ENCODE peak calls at places on chromosomes 13 and 19, in four cellular contexts. One of them, this sample, is unnamed.

GRCh38 chr13:40057228-40057627 is 401.8 kb downstream of the COG6 start:
- DNase-seq in A549: no peak
- DNase-seq in K562: no peak
- DNase-seq in WTC11: no peak
- DNase-seq in this sample: no peak

GRCh38 chr13:82292334-82292733 is 1589.9 kb downstream of the SLITRK1 start:
- DNase-seq in A549: no peak
- DNase-seq in K562: no peak
- DNase-seq in WTC11: no peak
- DNase-seq in this sample: no peak

GRCh38 chr19:45150731-45151725 is 9.8 kb downstream of the NKPD1 start:
- DNase-seq in A549: no peak
- DNase-seq in K562: no peak
- DNase-seq in WTC11: no peak
- DNase-seq in this sample: no peak

GRCh38 chr19:10288662-10289166 is 1.0 kb upstream of the ICAM5 start:
- DNase-seq in A549: peak
- DNase-seq in K562: peak
- DNase-seq in WTC11: peak
- DNase-seq in this sample: peak

GRCh38 chr13:51811920-51812328 is 8.0 kb upstream of the DHRS12 start:
- DNase-seq in A549: no peak
- DNase-seq in K562: no peak
- DNase-seq in WTC11: no peak
- DNase-seq in this sample: no peak

GRCh38 chr13:91369432-91369831 is 21.9 kb downstream of the MIR17HG start:
- DNase-seq in A549: no peak
- DNase-seq in K562: peak
- DNase-seq in WTC11: no peak
- DNase-seq in this sample: no peak

GRCh38 chr19:18385675-18386542 is at the start of gene GDF15:
- DNase-seq in A549: peak
- DNase-seq in K562: peak
- DNase-seq in WTC11: peak
- DNase-seq in this sample: peak

GRCh38 chr13:40352807-40353562 is 313.5 kb downstream of the FOXO1 start:
- DNase-seq in A549: no peak
- DNase-seq in K562: no peak
- DNase-seq in WTC11: no peak
- DNase-seq in this sample: no peak

GRCh38 chr13:33375421-33375820 is 89.9 kb upstream of the STARD13 start:
- DNase-seq in A549: no peak
- DNase-seq in K562: no peak
- DNase-seq in WTC11: no peak
- DNase-seq in this sample: no peak

GRCh38 chr13:29459818-29460335 is 135.6 kb downstream of the SLC7A1 start:
- DNase-seq in A549: no peak
- DNase-seq in K562: no peak
- DNase-seq in WTC11: no peak
- DNase-seq in this sample: no peak

GRCh38 chr19:18659281-18660050 is 22.6 kb downstream of the KLHL26 start:
- DNase-seq in A549: no peak
- DNase-seq in K562: no peak
- DNase-seq in WTC11: no peak
- DNase-seq in this sample: no peak

GRCh38 chr19:328025-328505 is 16.5 kb downstream of the MIER2 start:
- DNase-seq in A549: peak
- DNase-seq in K562: no peak
- DNase-seq in WTC11: no peak
- DNase-seq in this sample: no peak

GRCh38 chr13:74450525-74450845 is 316.3 kb upstream of the KLF12 start:
- DNase-seq in A549: no peak
- DNase-seq in K562: no peak
- DNase-seq in WTC11: no peak
- DNase-seq in this sample: no peak

GRCh38 chr13:41985788-41986508 is 25.0 kb upstream of the VWA8 start:
- DNase-seq in A549: peak
- DNase-seq in K562: no peak
- DNase-seq in WTC11: no peak
- DNase-seq in this sample: no peak

GRCh38 chr19:35742121-35742724 is at the start of gene IGFLR1:
- DNase-seq in A549: no peak
- DNase-seq in K562: no peak
- DNase-seq in WTC11: no peak
- DNase-seq in this sample: no peak

GRCh38 chr13:107581009-107581408 is 634.3 kb downstream of the LIG4 start:
- DNase-seq in A549: no peak
- DNase-seq in K562: no peak
- DNase-seq in WTC11: no peak
- DNase-seq in this sample: no peak

GRCh38 chr19:52590728-52591127 is 20.6 kb downstream of the ZNF701 start:
- DNase-seq in A549: no peak
- DNase-seq in K562: no peak
- DNase-seq in WTC11: peak
- DNase-seq in this sample: no peak

GRCh38 chr13:93959796-93960533 is 519.5 kb downstream of the DCT start:
- DNase-seq in A549: no peak
- DNase-seq in K562: no peak
- DNase-seq in WTC11: no peak
- DNase-seq in this sample: no peak

GRCh38 chr19:39409886-39410619 is 2.4 kb upstream of the PLEKHG2 start:
- DNase-seq in A549: peak
- DNase-seq in K562: peak
- DNase-seq in WTC11: peak
- DNase-seq in this sample: peak

GRCh38 chr19:9431475-9431874 is 3.9 kb downstream of the ZNF266 start:
- DNase-seq in A549: no peak
- DNase-seq in K562: peak
- DNase-seq in WTC11: peak
- DNase-seq in this sample: no peak

GRCh38 chr13:66994097-66994496 is 236.0 kb downstream of the PCDH9 start:
- DNase-seq in A549: peak
- DNase-seq in K562: peak
- DNase-seq in WTC11: peak
- DNase-seq in this sample: peak

GRCh38 chr13:40190656-40191100 is 475.8 kb downstream of the FOXO1 start:
- DNase-seq in A549: no peak
- DNase-seq in K562: no peak
- DNase-seq in WTC11: no peak
- DNase-seq in this sample: peak

GRCh38 chr13:35552172-35552844 is 75.8 kb upstream of the MAB21L1 start:
- DNase-seq in A549: no peak
- DNase-seq in K562: no peak
- DNase-seq in WTC11: no peak
- DNase-seq in this sample: no peak

GRCh38 chr13:35995136-35995535 is 136.0 kb downstream of the DCLK1 start:
- DNase-seq in A549: no peak
- DNase-seq in K562: no peak
- DNase-seq in WTC11: no peak
- DNase-seq in this sample: no peak

GRCh38 chr13:54433511-54434206 is 1405.0 kb downstream of the OLFM4 start:
- DNase-seq in A549: no peak
- DNase-seq in K562: no peak
- DNase-seq in WTC11: no peak
- DNase-seq in this sample: peak

GRCh38 chr19:35143818-35144217 is 763 bp downstream of the FXYD7 start:
- DNase-seq in A549: no peak
- DNase-seq in K562: no peak
- DNase-seq in WTC11: no peak
- DNase-seq in this sample: no peak

GRCh38 chr13:114112231-114112825 is 20.1 kb downstream of the RASA3 start:
- DNase-seq in A549: no peak
- DNase-seq in K562: no peak
- DNase-seq in WTC11: peak
- DNase-seq in this sample: no peak

GRCh38 chr19:41695745-41696144 is 7.7 kb upstream of the CEACAM7 start:
- DNase-seq in A549: no peak
- DNase-seq in K562: no peak
- DNase-seq in WTC11: no peak
- DNase-seq in this sample: no peak

GRCh38 chr13:114264886-114265611 is 16.4 kb upstream of the UPF3A start:
- DNase-seq in A549: no peak
- DNase-seq in K562: no peak
- DNase-seq in WTC11: no peak
- DNase-seq in this sample: no peak

GRCh38 chr19:3467437-3468198 is 12.7 kb downstream of the SMIM24 start:
- DNase-seq in A549: no peak
- DNase-seq in K562: no peak
- DNase-seq in WTC11: no peak
- DNase-seq in this sample: no peak
- TF ChIP-seq NR3C1 in A549: no peak
- TF ChIP-seq NR3C1 in K562: no peak
- TF ChIP-seq NR3C1 in WTC11: no peak
- TF ChIP-seq NR3C1 in this sample: no peak

DNA sequence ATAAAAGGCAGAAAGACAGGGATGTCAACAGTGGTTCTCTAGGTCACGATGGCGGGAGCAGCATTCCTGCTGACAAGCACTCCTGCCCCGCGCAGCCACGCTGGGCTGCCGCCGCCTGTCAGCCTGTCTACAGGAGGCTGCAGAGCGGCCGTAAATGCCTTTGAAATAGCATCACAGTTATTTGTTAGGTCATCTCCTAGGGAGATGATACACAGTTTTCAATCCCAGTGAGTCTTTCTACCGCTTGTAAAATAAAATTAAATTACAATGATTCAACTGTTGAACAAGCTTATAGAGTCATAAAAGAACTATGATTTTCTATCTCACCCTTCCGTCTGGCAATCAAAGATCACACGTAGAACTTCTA is 7.3 kb upstream of the SLC7A9 start:
- DNase-seq in A549: peak
- DNase-seq in K562: no peak
- DNase-seq in WTC11: no peak
- DNase-seq in this sample: no peak
- TF ChIP-seq NR3C1 in A549: no peak
- TF ChIP-seq NR3C1 in K562: no peak
- TF ChIP-seq NR3C1 in WTC11: no peak
- TF ChIP-seq NR3C1 in this sample: no peak

DNA sequence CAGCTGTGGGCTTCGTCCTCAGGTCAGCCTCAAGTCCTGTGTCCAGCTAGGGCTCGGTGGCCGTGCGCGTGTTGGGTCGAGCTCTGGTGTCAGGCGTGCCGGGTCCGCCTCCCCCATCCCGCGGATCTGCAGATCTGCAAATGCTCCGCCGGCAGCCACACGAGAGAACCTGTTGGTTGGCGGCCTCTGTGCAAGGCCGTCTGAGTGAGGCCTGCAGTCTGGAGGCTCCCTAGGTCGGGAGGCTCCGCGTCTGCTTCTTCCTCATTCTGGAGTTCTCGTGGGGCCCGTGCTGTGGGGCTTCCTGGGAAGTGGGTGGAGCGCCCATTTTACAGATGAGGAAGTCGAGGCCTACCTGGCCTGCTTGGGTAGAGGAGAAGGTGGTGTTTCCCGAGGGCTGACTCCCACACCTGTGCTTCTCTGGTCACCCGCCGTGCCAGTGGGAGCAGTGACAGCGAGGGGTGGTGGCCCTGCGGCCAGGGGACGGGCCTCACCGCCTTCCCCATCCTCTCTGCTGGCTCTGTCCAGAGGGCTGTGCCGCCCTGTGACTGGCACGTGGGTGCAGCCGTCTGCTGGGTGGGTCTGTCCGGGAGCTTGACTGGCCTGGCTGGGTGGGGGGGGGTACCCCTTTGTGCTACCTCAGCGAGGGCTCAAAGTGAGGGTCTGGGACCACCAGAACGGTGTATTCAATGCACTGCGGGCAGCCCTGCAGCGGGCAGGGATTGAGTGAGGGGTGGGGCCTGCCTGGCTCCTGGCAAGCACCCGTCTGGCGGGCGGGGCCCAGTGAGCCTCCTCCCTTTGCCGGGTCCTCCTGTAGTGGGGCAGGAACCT is 3.3 kb downstream of the CSNK1G2 start:
- DNase-seq in A549: no peak
- DNase-seq in K562: no peak
- DNase-seq in WTC11: no peak
- DNase-seq in this sample: no peak
- TF ChIP-seq NR3C1 in A549: no peak
- TF ChIP-seq NR3C1 in K562: no peak
- TF ChIP-seq NR3C1 in WTC11: no peak
- TF ChIP-seq NR3C1 in this sample: no peak

DNA sequence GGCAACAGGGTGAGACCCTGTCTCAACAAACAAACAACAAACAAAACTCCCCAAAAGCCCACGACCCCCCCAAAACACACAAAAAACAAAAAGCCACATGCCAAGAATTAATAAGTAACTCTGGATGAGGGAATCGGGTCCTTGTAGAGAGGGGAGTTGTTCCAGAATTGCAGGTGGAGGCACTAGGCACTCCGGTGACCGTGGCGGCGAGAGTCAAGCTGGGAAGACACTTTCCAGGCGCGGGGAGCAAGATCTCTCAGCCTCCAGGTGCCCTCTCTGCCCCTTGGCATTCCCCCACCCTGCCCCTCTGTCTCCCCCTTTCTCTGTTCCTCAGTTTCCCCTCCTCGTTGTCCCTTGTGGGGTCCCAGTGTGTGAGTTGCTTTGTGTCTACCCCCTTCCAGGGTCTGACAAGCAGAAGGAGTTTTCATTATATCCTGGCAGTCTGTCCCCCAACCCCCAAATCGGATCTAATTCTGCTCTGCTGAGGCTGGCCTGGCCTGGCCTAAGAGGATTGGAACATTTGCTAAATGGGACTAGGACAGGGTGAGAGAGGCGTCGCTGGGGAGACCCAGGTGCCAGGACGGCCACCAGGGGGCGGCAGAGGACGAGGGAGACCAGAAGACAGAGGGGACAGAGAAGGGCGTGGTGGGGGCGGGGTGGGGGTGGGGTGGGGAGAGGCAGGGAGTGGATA is 8.3 kb upstream of the CRX start:
- DNase-seq in A549: peak
- DNase-seq in K562: peak
- DNase-seq in WTC11: peak
- DNase-seq in this sample: peak
- TF ChIP-seq NR3C1 in A549: no peak
- TF ChIP-seq NR3C1 in K562: no peak
- TF ChIP-seq NR3C1 in WTC11: no peak
- TF ChIP-seq NR3C1 in this sample: no peak

GRCh38 chr19:47257411-47258169 is 1.3 kb downstream of the CCDC9 start:
- DNase-seq in A549: no peak
- DNase-seq in K562: no peak
- DNase-seq in WTC11: no peak
- DNase-seq in this sample: no peak
- TF ChIP-seq NR3C1 in A549: no peak
- TF ChIP-seq NR3C1 in K562: peak
- TF ChIP-seq NR3C1 in WTC11: no peak
- TF ChIP-seq NR3C1 in this sample: no peak

GRCh38 chr19:49442354-49442753 is 1.0 kb upstream of the SLC17A7 start:
- DNase-seq in A549: peak
- DNase-seq in K562: no peak
- DNase-seq in WTC11: peak
- DNase-seq in this sample: no peak
- TF ChIP-seq NR3C1 in A549: no peak
- TF ChIP-seq NR3C1 in K562: no peak
- TF ChIP-seq NR3C1 in WTC11: no peak
- TF ChIP-seq NR3C1 in this sample: no peak

GRCh38 chr19:15123031-15123890 is 16.1 kb downstream of the SYDE1 start:
- DNase-seq in A549: no peak
- DNase-seq in K562: no peak
- DNase-seq in WTC11: no peak
- DNase-seq in this sample: no peak
- TF ChIP-seq NR3C1 in A549: no peak
- TF ChIP-seq NR3C1 in K562: no peak
- TF ChIP-seq NR3C1 in WTC11: no peak
- TF ChIP-seq NR3C1 in this sample: no peak

This sample was measured in HepG2.